ENCODE peak calls at places on chromosomes 3 and 15, in six cellular contexts. J, P, R, S, N and I are unnamed samples.

GRCh38 chr15:63357061-63357460 is 24.6 kb downstream of the CA12 start:
- DNase-seq in J (no peak), P (no peak), R (no peak), S (no peak), N (no peak), I (no peak)

GRCh38 chr3:101784850-101785613 is 6.0 kb downstream of the NXPE3 start:
- DNase-seq in J (no peak), P (no peak), R (no peak), S (no peak), N (no peak), I (no peak)

GRCh38 chr3:171838218-171838720 is 4.9 kb upstream of the TMEM212 start:
- DNase-seq in J (no peak), P (no peak), R (no peak), S (peak; percentile 90), N (no peak), I (no peak)

GRCh38 chr3:149016669-149017541 is 25.6 kb downstream of the GYG1 start:
- DNase-seq in J (no peak), P (no peak), R (no peak), S (no peak), N (no peak), I (no peak)

GRCh38 chr3:139129892-139130291 is 85.2 kb upstream of the PRR23C start:
- DNase-seq in J (no peak), P (no peak), R (no peak), S (no peak), N (no peak), I (no peak)

GRCh38 chr3:150370129-150370602 is 37.9 kb upstream of the TSC22D2 start:
- DNase-seq in J (no peak), P (no peak), R (peak; percentile 56), S (peak; percentile 24), N (peak; percentile 66), I (no peak)

GRCh38 chr3:177419904-177420601 is 222.8 kb upstream of the TBL1XR1 start:
- DNase-seq in J (no peak), P (no peak), R (no peak), S (no peak), N (no peak), I (no peak)

GRCh38 chr3:177751770-177752169 is 554.5 kb upstream of the TBL1XR1 start:
- DNase-seq in J (no peak), P (no peak), R (no peak), S (no peak), N (no peak), I (no peak)

GRCh38 chr3:16888785-16889607 is 4.2 kb downstream of the PLCL2 start:
- DNase-seq in J (peak; percentile 53), P (no peak), R (no peak), S (no peak), N (no peak), I (no peak)

GRCh38 chr15:63434567-63435219 is 53.0 kb upstream of the CA12 start:
- DNase-seq in J (no peak), P (no peak), R (no peak), S (no peak), N (no peak), I (no peak)

GRCh38 chr3:24496529-24497482 is 2.2 kb upstream of the THRB start:
- DNase-seq in J (no peak), P (no peak), R (peak; percentile 68), S (peak; percentile 82), N (no peak), I (no peak)

GRCh38 chr3:48919215-48920138 is 835 bp downstream of the ARIH2 start:
- DNase-seq in J (no peak), P (peak; percentile 41), R (no peak), S (peak; percentile 74), N (no peak), I (peak; percentile 39)

GRCh38 chr3:52250122-52250521 is 4.6 kb downstream of the PPM1M start:
- DNase-seq in J (no peak), P (no peak), R (no peak), S (no peak), N (no peak), I (no peak)

GRCh38 chr15:49297584-49297983 is 125.5 kb upstream of the FGF7 start:
- DNase-seq in J (no peak), P (no peak), R (no peak), S (no peak), N (no peak), I (no peak)

GRCh38 chr3:184952671-184953070 is 140.7 kb downstream of the VPS8 start:
- DNase-seq in J (no peak), P (no peak), R (no peak), S (no peak), N (no peak), I (no peak)

GRCh38 chr15:89448825-89449224 is 47.6 kb downstream of the RHCG start:
- DNase-seq in J (no peak), P (no peak), R (no peak), S (no peak), N (no peak), I (no peak)

GRCh38 chr3:124833710-124834332 is 53.3 kb downstream of the ITGB5 start:
- DNase-seq in J (no peak), P (no peak), R (no peak), S (peak; percentile 99), N (no peak), I (no peak)

GRCh38 chr15:71800190-71800589 is 10.2 kb upstream of the NR2E3 start:
- DNase-seq in J (no peak), P (no peak), R (no peak), S (no peak), N (no peak), I (no peak)

GRCh38 chr3:148992635-148993230 is 1.4 kb downstream of the GYG1 start:
- DNase-seq in J (no peak), P (no peak), R (no peak), S (no peak), N (no peak), I (no peak)

GRCh38 chr15:62035256-62035908 is 24.9 kb downstream of the VPS13C start:
- DNase-seq in J (no peak), P (no peak), R (no peak), S (no peak), N (no peak), I (no peak)

GRCh38 chr15:58731756-58732535 is 17.6 kb downstream of the ADAM10 start:
- DNase-seq in J (no peak), P (no peak), R (peak; percentile 15), S (no peak), N (no peak), I (no peak)

GRCh38 chr3:125085166-125085565 is 29.4 kb upstream of the HEG1 start:
- DNase-seq in J (no peak), P (no peak), R (no peak), S (no peak), N (no peak), I (no peak)

GRCh38 chr15:73704869-73705645 is 20.9 kb downstream of the CD276 start:
- DNase-seq in J (no peak), P (peak; percentile 59), R (peak; percentile 82), S (peak; percentile 47), N (peak; percentile 34), I (peak; percentile 72)

GRCh38 chr3:150216866-150217600 is 191.1 kb upstream of the TSC22D2 start:
- DNase-seq in J (no peak), P (no peak), R (no peak), S (no peak), N (no peak), I (no peak)

GRCh38 chr15:58387130-58387529 is 44.7 kb upstream of the LIPC start:
- DNase-seq in J (no peak), P (no peak), R (no peak), S (no peak), N (no peak), I (no peak)

GRCh38 chr3:141020139-141020940 is 30.8 kb upstream of the SPSB4 start:
- DNase-seq in J (no peak), P (no peak), R (no peak), S (no peak), N (no peak), I (no peak)

GRCh38 chr15:40346579-40347558 is 4.0 kb upstream of the PHGR1 start:
- DNase-seq in J (no peak), P (no peak), R (no peak), S (peak; percentile 35), N (no peak), I (no peak)
- TF ChIP-seq TAF1 in J (no peak), P (no peak), R (no peak), S (no peak), N (no peak), I (no peak)

GRCh38 chr15:77731067-77731466 is 98.4 kb upstream of the LINGO1 start:
- DNase-seq in J (no peak), P (no peak), R (no peak), S (no peak), N (no peak), I (no peak)

GRCh38 chr15:77723756-77724155 is 91.0 kb upstream of the LINGO1 start:
- DNase-seq in J (no peak), P (no peak), R (no peak), S (no peak), N (no peak), I (no peak)

GRCh38 chr15:77724649-77725048 is 91.9 kb upstream of the LINGO1 start:
- DNase-seq in J (no peak), P (no peak), R (no peak), S (no peak), N (no peak), I (no peak)

GRCh38 chr15:77731945-77732344 is 99.2 kb upstream of the LINGO1 start:
- DNase-seq in J (no peak), P (no peak), R (no peak), S (no peak), N (no peak), I (no peak)

GRCh38 chr15:77727635-77728311 is 95.1 kb upstream of the LINGO1 start:
- DNase-seq in J (no peak), P (no peak), R (no peak), S (no peak), N (no peak), I (no peak)
- TF ChIP-seq POLR2A in J (no peak), P (no peak), R (no peak), S (no peak), N (no peak), I (no peak)

DNA sequence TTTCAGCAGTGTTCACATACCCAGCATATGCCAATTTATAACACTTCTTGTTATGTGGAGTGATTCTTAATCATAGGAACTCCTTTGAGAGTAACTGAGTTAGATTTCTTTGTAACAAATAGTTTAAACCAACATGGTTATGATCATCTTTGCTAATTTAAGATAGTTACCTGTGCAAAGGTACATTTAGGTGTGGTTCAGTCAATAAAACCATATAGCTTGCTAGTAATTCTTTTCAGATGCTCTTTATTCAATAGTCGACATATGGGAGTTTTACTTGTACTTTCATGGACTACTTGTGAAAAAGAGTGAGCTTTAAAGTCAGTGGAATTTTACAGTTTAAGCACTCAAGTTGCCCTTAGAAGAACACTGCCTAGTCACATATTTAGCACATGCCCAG is 5.2 kb downstream of the DNAJC13 start:
- DNase-seq in J (no peak), P (no peak), R (no peak), S (no peak), N (no peak), I (no peak)
- TF ChIP-seq TAF1 in J (no peak), P (no peak), R (no peak), S (no peak), N (no peak), I (no peak)

DNA sequence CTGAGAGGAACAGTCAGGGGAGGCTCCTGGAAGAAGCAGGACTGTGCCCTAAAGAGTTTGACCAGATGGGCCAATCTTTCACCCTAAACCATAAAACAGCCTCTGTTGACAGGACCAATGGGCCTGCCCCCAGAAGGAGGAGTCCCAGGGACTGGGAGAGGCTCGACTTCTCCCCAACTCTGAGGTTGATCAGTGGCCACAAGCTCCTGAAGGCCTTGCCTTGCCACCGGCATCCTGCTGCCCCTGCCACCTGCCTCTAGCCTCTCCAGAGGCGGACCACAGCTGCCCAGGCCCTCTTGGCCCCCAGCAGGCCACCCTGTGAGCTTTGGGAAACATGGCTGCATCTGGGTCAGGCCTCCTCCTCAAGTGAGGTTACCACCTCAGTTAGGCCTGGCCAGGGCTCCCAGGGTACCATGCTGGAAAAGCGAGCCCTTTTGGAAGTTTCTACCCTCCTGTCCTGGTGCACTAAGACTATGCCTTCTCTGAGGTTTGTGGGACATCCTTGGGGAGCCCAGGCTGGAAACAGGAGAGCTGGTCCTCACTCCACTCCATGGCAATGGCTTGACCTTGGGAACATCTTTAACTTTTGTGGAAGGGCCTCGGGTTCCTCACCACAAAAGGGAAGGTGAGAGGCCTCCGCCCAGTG is 2.9 kb downstream of the VIPR1 start:
- DNase-seq in J (no peak), P (no peak), R (no peak), S (no peak), N (no peak), I (no peak)
- TF ChIP-seq POLR2A in J (no peak), P (no peak), R (no peak), S (no peak), N (no peak), I (no peak)